ENCODE peak calls at places on chromosomes 2 and 18, in seven cellular contexts. M is kidney epithelial cell, F is Peyer's patch, Z is lower lobe of right lung, B is heart right ventricle, T is fibroblast of mammary gland, Q is fibroblast of villous mesenchyme. C is an unnamed sample.
A peak's percentile ranks its signal among the peaks of the same experiment; 100 is the strongest.

GRCh38 chr18:62365420-62365819 is 40.3 kb downstream of the TNFRSF11A start:
- DNase-seq in M (no peak), F (no peak), Z (no peak), B (no peak), T (no peak), Q (no peak), C (no peak)

GRCh38 chr2:109230980-109231420 is 102.0 kb downstream of the SH3RF3 start:
- DNase-seq in M (no peak), F (no peak), Z (no peak), B (no peak), T (no peak), Q (peak; percentile 17), C (no peak)

GRCh38 chr2:187390891-187391290 is 57.2 kb downstream of the CALCRL start:
- DNase-seq in M (peak; percentile 86), F (no peak), Z (no peak), B (no peak), T (peak; percentile 84), Q (peak; percentile 13), C (peak; percentile 86)

GRCh38 chr2:112877423-112877822 is 33.5 kb upstream of the IL37 start:
- DNase-seq in M (no peak), F (no peak), Z (no peak), B (no peak), T (peak; percentile 12), Q (no peak), C (no peak)

GRCh38 chr2:168064011-168064998 is 183.1 kb downstream of the STK39 start:
- DNase-seq in M (no peak), F (no peak), Z (no peak), B (no peak), T (no peak), Q (no peak), C (peak; percentile 12)

GRCh38 chr2:40431600-40431955 is 20.3 kb downstream of the SLC8A1 start:
- DNase-seq in M (no peak), F (peak; percentile 47), Z (peak; percentile 53), B (peak; percentile 33), T (peak; percentile 93), Q (peak; percentile 68), C (peak; percentile 88)

GRCh38 chr2:96163415-96163767 is 18.2 kb upstream of the DUSP2 start:
- DNase-seq in M (no peak), F (no peak), Z (no peak), B (no peak), T (no peak), Q (no peak), C (no peak)

GRCh38 chr2:48170281-48170680 is 264.0 kb upstream of the FBXO11 start:
- DNase-seq in M (no peak), F (no peak), Z (no peak), B (no peak), T (no peak), Q (peak; percentile 67), C (peak; percentile 36)

GRCh38 chr2:52445720-52446119 is 1321.9 kb upstream of the CHAC2 start:
- DNase-seq in M (no peak), F (no peak), Z (no peak), B (no peak), T (no peak), Q (no peak), C (no peak)

GRCh38 chr2:175154670-175155082 is 13.3 kb downstream of the ATF2 start:
- DNase-seq in M (no peak), F (no peak), Z (no peak), B (no peak), T (peak; percentile 75), Q (peak; percentile 84), C (peak; percentile 56)

GRCh38 chr2:96602330-96602823 is 35.7 kb downstream of the KANSL3 start:
- DNase-seq in M (no peak), F (peak; percentile 62), Z (no peak), B (no peak), T (no peak), Q (no peak), C (no peak)

GRCh38 chr2:105324732-105325131 is 4.8 kb downstream of the TGFBRAP1 start:
- DNase-seq in M (no peak), F (no peak), Z (no peak), B (no peak), T (no peak), Q (peak; percentile 90), C (peak; percentile 47)

GRCh38 chr2:217755027-217755756 is 247.6 kb downstream of the TNS1 start:
- DNase-seq in M (no peak), F (no peak), Z (no peak), B (no peak), T (no peak), Q (no peak), C (no peak)

GRCh38 chr2:80326214-80326613 is 21.7 kb upstream of the LRRTM1 start:
- DNase-seq in M (peak; percentile 26), F (no peak), Z (no peak), B (no peak), T (peak; percentile 47), Q (peak; percentile 25), C (peak; percentile 35)

DNA sequence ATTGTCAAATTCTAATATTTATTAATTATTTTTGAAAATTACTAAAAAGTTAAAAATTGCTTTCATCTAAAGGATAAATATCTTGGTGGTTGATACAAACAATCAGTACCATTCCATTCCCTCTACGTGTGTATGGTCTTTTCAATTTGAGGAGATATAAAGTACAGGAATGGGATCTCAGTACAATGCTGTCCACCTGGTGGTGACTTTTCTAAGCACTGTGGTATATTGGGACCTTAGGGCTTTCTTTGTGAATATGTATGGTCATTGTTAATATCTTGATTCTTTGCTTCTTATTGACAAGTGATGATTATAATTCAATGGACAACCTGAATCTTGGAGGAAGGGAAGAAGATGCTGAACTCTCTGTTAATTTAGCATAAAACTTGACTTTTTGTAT is 83.1 kb downstream of the NBEAL1 start:
- DNase-seq in M (no peak), F (no peak), Z (no peak), B (no peak), T (peak; percentile 23), Q (no peak), C (peak; percentile 8)
- TF ChIP-seq CTCF in M (peak; percentile 32), F (peak; percentile 38), Z (no peak), B (peak; percentile 22), T (peak; percentile 37), Q (peak; percentile 26), C (no peak)

DNA sequence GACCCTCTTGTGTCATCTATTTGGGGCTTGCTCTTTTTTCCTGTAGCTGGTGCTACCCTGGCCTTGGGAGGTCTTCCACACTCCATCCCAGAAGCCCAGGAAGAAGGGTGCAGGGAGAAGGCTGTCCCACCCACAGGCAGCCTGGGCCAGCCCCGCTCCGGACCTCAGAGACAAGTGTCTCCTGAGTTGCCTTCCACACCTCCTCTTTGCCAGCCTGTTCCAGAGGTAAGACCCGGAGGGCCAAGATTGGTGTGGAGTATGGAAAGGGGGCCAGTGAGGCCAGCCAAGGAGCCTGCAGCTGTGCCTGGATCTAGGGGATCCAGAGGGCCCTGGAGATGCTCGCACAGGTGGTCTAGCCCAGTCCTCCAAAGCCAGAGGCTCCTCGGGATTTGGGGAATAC is 40.5 kb downstream of the ST8SIA5 start:
- DNase-seq in M (no peak), F (no peak), Z (no peak), B (no peak), T (no peak), Q (no peak), C (no peak)
- H3K4me3 ChIP-seq in M (no peak overlapping the region), F (no peak overlapping the region), Z (no peak overlapping the region), B (no peak overlapping the region), T (no peak overlapping the region), Q (no peak overlapping the region), C (no peak overlapping the region)

GRCh38 chr2:100207411-100207885 is 65.1 kb upstream of the AFF3 start:
- DNase-seq in M (no peak), F (no peak), Z (no peak), B (no peak), T (no peak), Q (no peak), C (no peak)

GRCh38 chr2:100206731-100207255 is 64.4 kb upstream of the AFF3 start:
- DNase-seq in M (no peak), F (no peak), Z (no peak), B (no peak), T (no peak), Q (no peak), C (no peak)

GRCh38 chr2:100205128-100205527 is 62.7 kb upstream of the AFF3 start:
- DNase-seq in M (no peak), F (no peak), Z (no peak), B (no peak), T (no peak), Q (no peak), C (no peak)

GRCh38 chr2:100211517-100211916 is 69.1 kb upstream of the AFF3 start:
- DNase-seq in M (no peak), F (no peak), Z (no peak), B (no peak), T (peak; percentile 5), Q (peak; percentile 45), C (no peak)

GRCh38 chr2:100208375-100208774 is 66.0 kb upstream of the AFF3 start:
- DNase-seq in M (no peak), F (no peak), Z (no peak), B (no peak), T (no peak), Q (peak; percentile 25), C (peak; percentile 20)
- TF ChIP-seq CTCF in M (no peak), F (no peak), Z (no peak), B (peak; percentile 36), T (no peak), Q (peak; percentile 21), C (peak; percentile 36)

GRCh38 chr18:46336278-46337205 is 232.4 kb downstream of the HAUS1 start:
- DNase-seq in M (no peak), F (no peak), Z (no peak), B (no peak), T (no peak), Q (no peak), C (no peak)
- H3K4me3 ChIP-seq in M (no peak overlapping the region), F (no peak overlapping the region), Z (no peak overlapping the region), B (no peak overlapping the region), T (no peak overlapping the region), Q (no peak overlapping the region), C (no peak overlapping the region)

GRCh38 chr2:39118786-39119499 is 1.9 kb downstream of the SOS1 start:
- DNase-seq in M (no peak), F (no peak), Z (no peak), B (no peak), T (peak; percentile 46), Q (peak; percentile 48), C (no peak)

GRCh38 chr2:39120521-39120770 is 405 bp downstream of the SOS1 start:
- DNase-seq in M (no peak), F (no peak), Z (no peak), B (no peak), T (no peak), Q (no peak), C (no peak)

GRCh38 chr2:39121523-39122063 is 742 bp upstream of the SOS1 start:
- DNase-seq in M (no peak), F (no peak), Z (no peak), B (no peak), T (no peak), Q (peak; percentile 25), C (no peak)

GRCh38 chr2:39120771-39121522 is at the start of gene SOS1:
- DNase-seq in M (peak; percentile 70), F (peak; percentile 98), Z (peak; percentile 98), B (peak; percentile 97), T (peak; percentile 90), Q (peak; percentile 94), C (peak; percentile 89)

GRCh38 chr2:39119732-39120520 is 925 bp downstream of the SOS1 start:
- DNase-seq in M (no peak), F (peak; percentile 82), Z (peak; percentile 68), B (peak; percentile 64), T (peak; percentile 49), Q (peak; percentile 66), C (peak; percentile 84)
- TF ChIP-seq CTCF in M (no peak), F (peak; percentile 30), Z (peak; percentile 21), B (peak; percentile 54), T (no peak), Q (no peak), C (no peak)

C was measured in foreskin fibroblast.